ENCODE peak calls at places on chromosomes 2 and 18, in eight cellular contexts. P is foreskin fibroblast, C is bronchial epithelial cell, F is cardiac fibroblast, D is heart left ventricle, W is breast epithelium, M is upper lobe of right lung, U is neural progenitor cell. X is an unnamed sample.
A peak's percentile ranks its signal among the peaks of the same experiment; 100 is the strongest.

GRCh38 chr2:146661494-146662096 is 1183.2 kb upstream of the ACVR2A start:
- DNase-seq in U (peak; percentile 66), F (peak; percentile 70), M (no peak), C (peak; percentile 36), P (peak; percentile 60), W (no peak), D (no peak), X (peak; percentile 59)

GRCh38 chr2:63698825-63699548 is 110.2 kb downstream of the MDH1 start:
- DNase-seq in F (peak; percentile 84), D (peak; percentile 63), W (peak; percentile 34), P (peak; percentile 94), M (no peak), C (peak; percentile 94), U (peak; percentile 63), X (peak; percentile 94)

GRCh38 chr2:126733795-126734194 is 77.8 kb downstream of the GYPC start:
- DNase-seq in D (no peak), C (no peak), W (no peak), F (no peak), P (no peak), M (no peak), U (no peak), X (no peak)

GRCh38 chr18:75226956-75227316 is 16.3 kb downstream of the TSHZ1 start:
- DNase-seq in P (peak; percentile 27), F (no peak), M (no peak), U (no peak), W (no peak), C (no peak), D (no peak), X (no peak)

GRCh38 chr2:84495539-84496146 is 20.7 kb upstream of the DNAH6 start:
- DNase-seq in P (peak; percentile 81), U (peak; percentile 72), C (peak; percentile 70), F (peak; percentile 85), M (no peak), W (no peak), D (no peak), X (peak; percentile 76)

GRCh38 chr2:119208791-119209203 is 14.8 kb upstream of the STEAP3 start:
- DNase-seq in M (no peak), D (no peak), W (no peak), U (no peak), F (peak; percentile 27), C (peak; percentile 80), P (no peak), X (no peak)

GRCh38 chr2:217880891-217881290 is 121.9 kb downstream of the TNS1 start:
- DNase-seq in D (peak; percentile 66), W (no peak), U (peak; percentile 81), C (no peak), M (no peak), P (no peak), F (no peak), X (no peak)

GRCh38 chr2:159029936-159030335 is 61.5 kb downstream of the TANC1 start:
- DNase-seq in D (no peak), W (no peak), P (peak; percentile 50), C (no peak), M (no peak), F (no peak), U (no peak), X (no peak)

GRCh38 chr18:35311506-35311905 is 21.5 kb upstream of the ZSCAN30 start:
- DNase-seq in W (no peak), C (peak; percentile 50), M (no peak), F (peak; percentile 54), D (no peak), U (no peak), P (peak; percentile 81), X (peak; percentile 36)

GRCh38 chr2:20175267-20175666 is 49.7 kb downstream of the SDC1 start:
- DNase-seq in P (no peak), C (no peak), W (no peak), D (no peak), M (no peak), F (no peak), U (no peak), X (no peak)

GRCh38 chr2:11398710-11399109 is 54.3 kb upstream of the ROCK2 start:
- DNase-seq in W (no peak), M (peak; percentile 87), F (no peak), C (no peak), U (no peak), D (peak; percentile 66), P (no peak), X (peak; percentile 36)

GRCh38 chr2:160917850-160918249 is 242.4 kb upstream of the TANK start:
- DNase-seq in U (no peak), F (no peak), C (no peak), D (no peak), W (no peak), P (no peak), M (no peak), X (no peak)

GRCh38 chr2:158134055-158134454 is 32.4 kb downstream of the UPP2 start:
- DNase-seq in D (no peak), F (no peak), W (no peak), P (no peak), C (no peak), M (no peak), U (no peak), X (no peak)

GRCh38 chr2:33531345-33532059 is 55.1 kb downstream of the RASGRP3 start:
- DNase-seq in U (no peak), F (peak; percentile 28), W (no peak), D (no peak), C (no peak), M (no peak), P (peak; percentile 65), X (no peak)

GRCh38 chr2:85431787-85432186 is 13.3 kb downstream of the SH2D6 start:
- DNase-seq in C (no peak), W (no peak), M (no peak), F (no peak), P (no peak), D (no peak), U (no peak), X (no peak)

GRCh38 chr2:240420206-240420899 is 15.1 kb upstream of the GPC1 start:
- DNase-seq in U (no peak), F (no peak), P (no peak), W (no peak), C (no peak), D (peak; percentile 4), M (peak; percentile 43), X (no peak)

GRCh38 chr2:46023165-46023854 is 273.9 kb upstream of the EPAS1 start:
- DNase-seq in U (no peak), P (no peak), M (no peak), D (peak; percentile 30), F (no peak), W (no peak), C (no peak), X (no peak)

GRCh38 chr2:189165656-189166380 is 13.7 kb downstream of the COL5A2 start:
- DNase-seq in D (no peak), C (no peak), P (peak; percentile 67), W (no peak), M (no peak), U (no peak), F (peak; percentile 55), X (no peak)
- H3K4me3 ChIP-seq in D (no peak overlapping the region), C (no peak overlapping the region), P (peak overlapping the region; percentile 42), W (no peak overlapping the region), M (no peak overlapping the region), U (no peak overlapping the region), F (no peak overlapping the region), X (no peak overlapping the region)

GRCh38 chr2:9738062-9738717 is 105.1 kb upstream of the TAF1B start:
- DNase-seq in U (no peak), P (no peak), M (no peak), F (no peak), W (no peak), C (no peak), D (no peak), X (no peak)

GRCh38 chr2:9736008-9736407 is 105.2 kb upstream of the YWHAQ start:
- DNase-seq in U (no peak), W (no peak), M (no peak), C (no peak), P (no peak), D (no peak), F (no peak), X (no peak)

GRCh38 chr2:9735335-9735734 is 104.5 kb upstream of the YWHAQ start:
- DNase-seq in C (no peak), P (no peak), D (no peak), W (no peak), M (no peak), F (no peak), U (no peak), X (no peak)

GRCh38 chr2:9738718-9739496 is 104.4 kb upstream of the TAF1B start:
- DNase-seq in P (peak; percentile 22), M (no peak), D (peak; percentile 54), W (no peak), C (no peak), F (peak; percentile 40), U (no peak), X (peak; percentile 74)

GRCh38 chr2:9737053-9737875 is 106.0 kb upstream of the TAF1B start:
- DNase-seq in W (no peak), C (no peak), D (no peak), P (peak; percentile 42), M (no peak), F (peak; percentile 48), U (no peak), X (peak; percentile 26)
- TF ChIP-seq CTCF in W (no peak), C (peak; percentile 18), D (no peak), P (no peak), M (no peak), F (peak; percentile 14), U (no peak), X (no peak)

DNA sequence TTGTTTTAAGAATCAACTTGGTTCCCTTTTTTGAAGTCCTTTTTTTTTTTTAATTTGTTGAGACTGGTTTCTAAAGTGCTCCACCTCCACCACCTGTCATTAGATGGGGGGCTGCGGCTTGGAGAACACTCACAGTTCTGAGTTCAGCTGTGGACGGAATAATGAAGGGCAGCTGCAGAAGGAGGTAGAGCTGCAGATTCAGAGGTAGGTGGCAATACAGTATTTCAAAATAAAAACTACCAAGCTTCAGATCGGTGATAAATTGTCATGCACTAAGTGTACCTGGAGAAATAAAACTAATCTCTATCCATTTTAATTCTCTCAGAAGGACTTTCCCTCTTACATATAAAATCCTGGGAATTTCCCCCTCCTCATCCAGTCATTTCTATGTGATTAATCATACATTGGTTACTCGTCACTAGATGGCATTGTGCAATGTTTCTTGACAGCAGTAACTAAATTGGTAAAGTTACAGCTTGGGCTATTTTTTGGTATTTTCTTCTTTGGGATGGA is 81.1 kb upstream of the SLC39A10 start:
- DNase-seq in C (peak; percentile 91), U (peak; percentile 16), M (no peak), P (peak; percentile 85), W (no peak), D (no peak), F (peak; percentile 95), X (peak; percentile 91)
- H3K4me3 ChIP-seq in C (no peak overlapping the region), U (no peak overlapping the region), M (no peak overlapping the region), P (no peak overlapping the region), W (no peak overlapping the region), D (no peak overlapping the region), F (no peak overlapping the region), X (no peak overlapping the region)

DNA sequence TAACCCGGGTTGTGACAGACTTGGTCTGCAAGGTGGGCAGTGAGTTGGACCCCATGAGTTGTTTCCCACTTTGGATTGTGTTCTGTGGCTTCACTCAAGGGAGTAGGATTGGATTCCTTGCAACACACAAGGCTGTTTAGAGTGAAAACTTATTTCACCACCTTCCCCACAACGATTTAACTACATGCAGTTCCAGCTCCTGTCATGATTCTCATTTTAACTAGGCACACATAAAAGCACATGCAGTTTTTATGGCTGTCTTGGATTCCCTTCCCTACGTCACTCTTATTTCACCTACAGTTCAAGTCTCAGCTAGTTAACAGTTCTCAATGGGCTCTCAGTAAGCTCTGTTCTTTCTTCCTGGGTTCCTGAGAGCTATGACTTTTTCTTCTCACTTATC is 15.9 kb downstream of the EFEMP1 start:
- DNase-seq in M (no peak), C (no peak), W (no peak), D (no peak), F (no peak), P (no peak), U (no peak), X (peak; percentile 56)
- TF ChIP-seq CTCF in M (no peak), C (no peak), W (no peak), D (no peak), F (no peak), P (no peak), U (no peak), X (no peak)

X was measured in fibroblast of villous mesenchyme.